ENCODE peak calls at places on chromosomes 6 and 20, in four cellular contexts. D is mesendoderm, Q is H1, L is IMR-90. X is an unnamed sample.

GRCh38 chr6:110430236-110430635 is 14.9 kb upstream of the DDO start:
- DNase-seq in D (no peak), Q (no peak), L (no peak), X (peak; percentile 65)

GRCh38 chr6:44309092-44309491 is 4.1 kb downstream of the AARS2 start:
- DNase-seq in Q (no peak), L (peak; percentile 85), D (no peak), X (no peak)

GRCh38 chr6:106520711-106521367 is 108.5 kb downstream of the RTN4IP1 start:
- DNase-seq in D (no peak), L (no peak), Q (no peak), X (no peak)

GRCh38 chr6:43717822-43718221 is 30.2 kb upstream of the MRPS18A start:
- DNase-seq in L (no peak), D (no peak), Q (no peak), X (no peak)

GRCh38 chr6:72272958-72273357 is 348.9 kb upstream of the KCNQ5 start:
- DNase-seq in D (no peak), L (peak; percentile 73), Q (no peak), X (no peak)

GRCh38 chr6:136772685-136773472 is 19.4 kb downstream of the MAP3K5 start:
- DNase-seq in L (no peak), D (peak; percentile 89), Q (no peak), X (peak; percentile 58)

GRCh38 chr6:104566411-104566810 is 293.3 kb downstream of the HACE1 start:
- DNase-seq in D (no peak), Q (no peak), L (no peak), X (no peak)

GRCh38 chr6:99521557-99522286 is 6.5 kb upstream of the USP45 start:
- DNase-seq in Q (no peak), D (peak; percentile 72), L (peak; percentile 75), X (peak; percentile 41)

GRCh38 chr20:6819599-6819998 is 52.1 kb downstream of the BMP2 start:
- DNase-seq in L (no peak), D (peak; percentile 50), Q (no peak), X (no peak)

GRCh38 chr20:24112360-24112759 is 123.8 kb upstream of the GGTLC1 start:
- DNase-seq in Q (no peak), D (no peak), L (no peak), X (no peak)

GRCh38 chr6:37689356-37689755 is 8.3 kb downstream of the MDGA1 start:
- DNase-seq in D (no peak), L (peak; percentile 55), Q (no peak), X (no peak)

GRCh38 chr6:140321891-140322290 is 947.4 kb upstream of the CITED2 start:
- DNase-seq in D (no peak), Q (no peak), L (no peak), X (no peak)

GRCh38 chr20:44284032-44284431 is 27.0 kb downstream of the FITM2 start:
- DNase-seq in Q (no peak), D (no peak), L (no peak), X (no peak)

GRCh38 chr20:44282148-44282547 is 28.9 kb downstream of the FITM2 start:
- DNase-seq in Q (no peak), D (no peak), L (no peak), X (no peak)

GRCh38 chr20:44274303-44275017 is 27.4 kb downstream of the GDAP1L1 start:
- DNase-seq in L (no peak), Q (no peak), D (no peak), X (no peak)

GRCh38 chr20:44280387-44280786 is 30.6 kb downstream of the FITM2 start:
- DNase-seq in Q (no peak), D (no peak), L (no peak), X (no peak)

GRCh38 chr20:44279228-44279627 is 31.8 kb downstream of the FITM2 start:
- DNase-seq in D (no peak), Q (no peak), L (peak; percentile 79), X (no peak)
- H3K4me2 ChIP-seq in D (no peak overlapping the region), Q (no peak overlapping the region), L (no peak overlapping the region), X (no peak overlapping the region)

DNA sequence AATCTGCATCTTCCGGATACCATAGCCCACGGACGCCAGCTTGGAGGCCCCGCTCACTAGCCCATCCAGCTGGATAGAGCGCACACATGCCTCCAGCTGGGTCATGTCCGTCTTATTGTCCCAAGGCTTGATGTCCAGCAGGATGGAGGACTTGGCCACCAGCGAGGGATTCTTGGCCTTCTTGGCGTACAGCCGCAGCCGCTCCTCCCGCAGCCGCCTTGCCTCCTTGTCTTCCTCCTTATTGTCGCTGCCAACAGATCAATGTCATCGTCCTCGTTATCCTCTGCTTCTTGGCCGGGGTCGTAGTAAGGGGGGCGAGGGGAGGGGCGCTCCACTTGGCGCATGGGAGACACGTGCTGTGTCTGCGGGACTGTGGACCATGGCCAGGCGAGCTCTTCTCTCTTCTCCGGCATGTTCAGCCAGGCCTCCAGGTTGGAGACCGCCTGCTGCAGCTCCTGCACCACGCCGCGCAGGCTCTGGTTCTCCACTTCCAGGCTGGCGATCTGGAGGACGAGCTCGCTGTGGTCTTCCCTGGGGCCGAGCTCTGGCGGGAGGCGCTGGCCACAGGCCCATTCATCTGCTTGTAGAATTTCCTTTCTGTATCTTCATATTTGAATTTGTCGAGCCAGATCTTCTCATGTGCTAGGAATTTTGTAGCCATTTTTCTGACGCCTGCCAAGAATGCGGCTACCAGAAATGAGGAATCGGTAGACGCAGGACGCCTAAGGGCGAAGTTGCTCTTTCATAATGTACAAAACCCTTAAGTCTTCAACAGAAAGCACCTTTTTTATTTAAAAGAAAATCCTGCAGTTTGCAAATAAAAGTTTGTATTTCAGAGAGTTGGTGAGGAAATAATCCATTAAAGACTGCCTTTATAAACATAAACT is 60.1 kb upstream of the PTPRK start:
- DNase-seq in Q (no peak), D (no peak), L (no peak), X (no peak)
- H3K23ac ChIP-seq in Q (no peak overlapping the region), D (no peak overlapping the region), L (no peak overlapping the region), X (no peak overlapping the region)

GRCh38 chr6:144634371-144634770 is 349.2 kb downstream of the UTRN start:
- DNase-seq in Q (no peak), L (no peak), D (no peak), X (no peak)

GRCh38 chr6:144630857-144631256 is 345.7 kb downstream of the UTRN start:
- DNase-seq in L (no peak), Q (no peak), D (no peak), X (no peak)

GRCh38 chr6:144633886-144634285 is 348.8 kb downstream of the UTRN start:
- DNase-seq in L (no peak), Q (no peak), D (no peak), X (no peak)

GRCh38 chr6:144637535-144637934 is 352.4 kb downstream of the UTRN start:
- DNase-seq in Q (no peak), L (no peak), D (no peak), X (no peak)

GRCh38 chr6:144635051-144635450 is 349.9 kb downstream of the UTRN start:
- DNase-seq in L (no peak), Q (no peak), D (no peak), X (no peak)
- H4K5ac ChIP-seq in L (no peak overlapping the region), Q (no peak overlapping the region), D (no peak overlapping the region), X (no peak overlapping the region)

DNA sequence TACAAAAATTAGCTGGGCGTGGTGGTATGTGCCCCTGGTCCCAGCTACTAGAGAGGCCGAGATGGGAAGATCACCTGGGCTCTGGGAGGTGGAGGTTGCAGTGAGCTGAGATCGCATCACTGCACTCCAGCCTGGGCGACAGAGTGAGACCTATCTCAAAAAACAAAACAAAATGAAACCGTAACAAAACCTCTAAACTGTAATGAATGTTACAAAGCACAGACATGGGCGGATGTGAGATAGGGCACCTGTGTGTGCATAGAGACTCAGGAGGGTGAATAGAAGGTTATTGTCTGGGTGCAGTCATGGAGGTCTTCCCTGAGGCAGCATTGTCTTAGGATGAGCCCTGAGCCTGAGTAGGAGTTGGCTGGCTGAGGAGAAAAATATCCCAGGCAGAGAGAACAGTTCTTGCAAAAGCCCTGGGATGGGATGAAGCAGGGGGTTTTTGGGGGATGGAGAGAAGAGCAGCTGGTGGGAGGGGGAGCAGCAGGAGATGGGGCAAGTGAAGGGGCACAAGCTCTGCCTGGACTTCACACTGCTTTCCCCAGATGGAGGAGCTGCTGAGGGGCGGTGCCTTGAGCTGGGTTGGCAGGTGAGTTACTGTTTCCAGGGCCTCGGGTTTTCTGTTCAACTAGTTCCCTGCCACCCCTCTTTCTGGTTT is 5.2 kb downstream of the BCAS4 start:
- DNase-seq in D (no peak), Q (no peak), L (no peak), X (no peak)
- H3K4me2 ChIP-seq in D (no peak overlapping the region), Q (no peak overlapping the region), L (no peak overlapping the region), X (no peak overlapping the region)

DNA sequence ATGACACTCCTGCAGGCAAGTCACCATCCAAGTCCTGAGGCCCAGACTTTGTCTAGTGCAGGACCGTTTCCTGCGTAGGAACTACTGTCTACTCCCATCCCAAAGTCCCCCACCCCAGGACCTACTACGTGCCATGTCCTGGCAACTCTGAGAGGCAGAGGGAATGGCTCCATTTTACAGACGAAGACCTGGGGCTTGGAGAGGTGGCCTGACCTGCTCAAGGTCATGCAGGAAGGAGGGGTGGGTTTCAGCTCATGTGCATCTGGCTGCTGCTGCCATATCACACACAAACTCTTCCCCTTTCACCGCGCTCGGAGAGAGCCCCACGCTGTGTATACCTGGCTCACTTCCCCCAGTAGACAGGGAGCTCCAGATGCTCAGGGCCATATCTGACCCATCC is 1.2 kb upstream of the NOL4L start:
- DNase-seq in D (no peak), Q (no peak), L (no peak), X (no peak)
- H3K23ac ChIP-seq in D (no peak overlapping the region), Q (no peak overlapping the region), L (no peak overlapping the region), X (no peak overlapping the region)

DNA sequence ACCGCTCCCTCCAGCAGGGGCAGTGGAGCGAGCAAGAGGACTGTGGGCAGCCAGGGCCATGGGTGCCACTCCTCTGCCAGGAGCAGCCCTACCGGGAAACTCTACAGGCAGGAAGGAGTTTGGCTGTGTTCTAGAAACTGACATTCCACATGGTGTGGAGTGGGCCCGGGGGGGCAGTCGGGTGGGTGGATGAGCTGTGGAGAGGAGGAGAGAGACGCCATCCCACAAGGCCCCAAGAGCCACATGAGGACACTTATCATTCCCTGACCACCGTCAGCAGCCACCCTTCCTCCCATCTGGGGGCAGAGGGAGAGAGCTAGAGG is 10.8 kb upstream of the MLN start:
- DNase-seq in L (no peak), Q (no peak), D (no peak), X (no peak)
- H4K5ac ChIP-seq in L (no peak overlapping the region), Q (peak overlapping the region; percentile 73), D (no peak overlapping the region), X (no peak overlapping the region)

GRCh38 chr6:326896-327537 is 34.7 kb downstream of the DUSP22 start:
- DNase-seq in D (no peak), Q (no peak), L (no peak), X (no peak)
- H3K4me2 ChIP-seq in D (no peak overlapping the region), Q (no peak overlapping the region), L (no peak overlapping the region), X (no peak overlapping the region)

GRCh38 chr6:4018194-4019111 is 60.5 kb downstream of the FAM217A start:
- DNase-seq in D (peak; percentile 99), L (peak; percentile 95), Q (peak; percentile 89), X (peak; percentile 96)
- H3K23ac ChIP-seq in D (no peak overlapping the region), L (peak overlapping the region; percentile 72), Q (no peak overlapping the region), X (no peak overlapping the region)

GRCh38 chr6:1079525-1079924 is 232.4 kb upstream of the FOXQ1 start:
- DNase-seq in L (no peak), D (peak; percentile 52), Q (no peak), X (no peak)
- H4K5ac ChIP-seq in L (no peak overlapping the region), D (no peak overlapping the region), Q (no peak overlapping the region), X (no peak overlapping the region)

DNA sequence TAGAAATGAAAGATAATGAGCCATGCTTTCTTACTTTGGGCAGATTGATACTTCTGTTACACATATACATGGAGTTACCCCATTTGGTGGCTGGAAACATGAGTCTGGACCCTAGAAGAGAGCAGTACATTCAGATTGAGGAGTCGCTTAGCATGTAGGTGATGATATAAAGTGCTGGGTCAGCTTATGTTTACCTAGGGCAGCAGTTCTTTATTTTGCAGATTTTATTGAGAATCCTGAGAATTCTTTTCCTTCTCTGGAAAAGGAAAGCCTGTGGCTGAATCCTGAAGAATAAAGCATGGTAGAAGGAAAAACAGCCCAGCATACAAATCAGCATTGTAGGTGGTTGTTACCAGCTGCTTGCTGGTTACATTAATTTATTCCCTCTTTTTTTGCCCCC is 91.2 kb downstream of the SMAP1 start:
- DNase-seq in Q (no peak), L (no peak), D (peak; percentile 8), X (no peak)
- H3K4me2 ChIP-seq in Q (peak overlapping the region; percentile 33), L (no peak overlapping the region), D (no peak overlapping the region), X (no peak overlapping the region)

X was measured in H9.